ENCODE peak calls at places on chromosomes 2 and 18, in six cellular contexts. One of them, this sample, is unnamed.

GRCh38 chr2:163554864-163555263 is 180.9 kb downstream of the FIGN start:
- DNase-seq in AG09309: no peak
- DNase-seq in Peyer's patch: no peak
- DNase-seq in PC-9: no peak
- DNase-seq in body of pancreas: no peak
- DNase-seq in A549: no peak
- DNase-seq in this sample: peak

GRCh38 chr2:26922638-26923466 is 47.6 kb upstream of the MAPRE3 start:
- DNase-seq in PC-9: peak
- DNase-seq in Peyer's patch: no peak
- DNase-seq in body of pancreas: peak
- DNase-seq in AG09309: no peak
- DNase-seq in A549: peak
- DNase-seq in this sample: peak

GRCh38 chr2:58042486-58042970 is 4.1 kb upstream of the VRK2 start:
- DNase-seq in PC-9: peak
- DNase-seq in AG09309: peak
- DNase-seq in body of pancreas: no peak
- DNase-seq in A549: peak
- DNase-seq in Peyer's patch: no peak
- DNase-seq in this sample: peak

GRCh38 chr2:71299507-71299906 is 32.1 kb upstream of the ZNF638 start:
- DNase-seq in PC-9: no peak
- DNase-seq in AG09309: no peak
- DNase-seq in body of pancreas: peak
- DNase-seq in Peyer's patch: no peak
- DNase-seq in A549: peak
- DNase-seq in this sample: peak

GRCh38 chr2:123670286-123670685 is 354.8 kb upstream of the CNTNAP5 start:
- DNase-seq in body of pancreas: no peak
- DNase-seq in AG09309: no peak
- DNase-seq in A549: no peak
- DNase-seq in PC-9: no peak
- DNase-seq in Peyer's patch: no peak
- DNase-seq in this sample: no peak

GRCh38 chr18:62717059-62717849 is 1.9 kb downstream of the PHLPP1 start:
- DNase-seq in A549: peak
- DNase-seq in body of pancreas: peak
- DNase-seq in AG09309: peak
- DNase-seq in PC-9: peak
- DNase-seq in Peyer's patch: no peak
- DNase-seq in this sample: peak

GRCh38 chr2:157866202-157866601 is 9.9 kb downstream of the ACVR1 start:
- DNase-seq in PC-9: no peak
- DNase-seq in A549: no peak
- DNase-seq in AG09309: no peak
- DNase-seq in body of pancreas: no peak
- DNase-seq in Peyer's patch: no peak
- DNase-seq in this sample: peak

GRCh38 chr2:85823951-85824350 is 64.8 kb downstream of the ST3GAL5 start:
- DNase-seq in AG09309: no peak
- DNase-seq in Peyer's patch: no peak
- DNase-seq in PC-9: no peak
- DNase-seq in A549: no peak
- DNase-seq in body of pancreas: no peak
- DNase-seq in this sample: no peak

GRCh38 chr18:57404345-57404744 is 30.8 kb upstream of the ONECUT2 start:
- DNase-seq in PC-9: no peak
- DNase-seq in Peyer's patch: no peak
- DNase-seq in AG09309: no peak
- DNase-seq in A549: no peak
- DNase-seq in body of pancreas: no peak
- DNase-seq in this sample: no peak

GRCh38 chr2:121096611-121097010 is 188.4 kb downstream of the TFCP2L1 start:
- DNase-seq in body of pancreas: no peak
- DNase-seq in AG09309: no peak
- DNase-seq in A549: no peak
- DNase-seq in Peyer's patch: no peak
- DNase-seq in PC-9: no peak
- DNase-seq in this sample: no peak

GRCh38 chr2:159012142-159012541 is 43.7 kb downstream of the TANC1 start:
- DNase-seq in PC-9: no peak
- DNase-seq in body of pancreas: no peak
- DNase-seq in Peyer's patch: no peak
- DNase-seq in A549: no peak
- DNase-seq in AG09309: no peak
- DNase-seq in this sample: no peak

GRCh38 chr2:128347701-128348504 is 29.2 kb upstream of the HS6ST1 start:
- DNase-seq in body of pancreas: peak
- DNase-seq in A549: no peak
- DNase-seq in PC-9: peak
- DNase-seq in Peyer's patch: no peak
- DNase-seq in AG09309: peak
- DNase-seq in this sample: peak

GRCh38 chr2:105915005-105915558 is 170.4 kb downstream of the NCK2 start:
- DNase-seq in Peyer's patch: no peak
- DNase-seq in body of pancreas: no peak
- DNase-seq in A549: no peak
- DNase-seq in AG09309: no peak
- DNase-seq in PC-9: no peak
- DNase-seq in this sample: no peak

GRCh38 chr2:181077128-181077709 is 96.8 kb downstream of the UBE2E3 start:
- DNase-seq in A549: peak
- DNase-seq in PC-9: no peak
- DNase-seq in body of pancreas: no peak
- DNase-seq in AG09309: peak
- DNase-seq in Peyer's patch: no peak
- DNase-seq in this sample: peak

GRCh38 chr2:24304621-24305020 is 55.7 kb downstream of the ITSN2 start:
- DNase-seq in body of pancreas: no peak
- DNase-seq in Peyer's patch: no peak
- DNase-seq in PC-9: no peak
- DNase-seq in A549: no peak
- DNase-seq in AG09309: no peak
- DNase-seq in this sample: peak

GRCh38 chr2:210203162-210203561 is 22.1 kb downstream of the ACADL start:
- DNase-seq in A549: no peak
- DNase-seq in Peyer's patch: no peak
- DNase-seq in AG09309: no peak
- DNase-seq in PC-9: no peak
- DNase-seq in body of pancreas: no peak
- DNase-seq in this sample: no peak

GRCh38 chr2:210198326-210198725 is 26.9 kb downstream of the ACADL start:
- DNase-seq in PC-9: no peak
- DNase-seq in A549: no peak
- DNase-seq in AG09309: no peak
- DNase-seq in Peyer's patch: no peak
- DNase-seq in body of pancreas: no peak
- DNase-seq in this sample: peak

GRCh38 chr2:210199854-210200253 is 25.4 kb downstream of the ACADL start:
- DNase-seq in AG09309: no peak
- DNase-seq in A549: no peak
- DNase-seq in Peyer's patch: no peak
- DNase-seq in body of pancreas: no peak
- DNase-seq in PC-9: no peak
- DNase-seq in this sample: no peak

GRCh38 chr2:210195066-210195852 is 24.1 kb upstream of the KANSL1L start:
- DNase-seq in Peyer's patch: no peak
- DNase-seq in A549: peak
- DNase-seq in PC-9: no peak
- DNase-seq in AG09309: peak
- DNase-seq in body of pancreas: peak
- DNase-seq in this sample: peak

DNA sequence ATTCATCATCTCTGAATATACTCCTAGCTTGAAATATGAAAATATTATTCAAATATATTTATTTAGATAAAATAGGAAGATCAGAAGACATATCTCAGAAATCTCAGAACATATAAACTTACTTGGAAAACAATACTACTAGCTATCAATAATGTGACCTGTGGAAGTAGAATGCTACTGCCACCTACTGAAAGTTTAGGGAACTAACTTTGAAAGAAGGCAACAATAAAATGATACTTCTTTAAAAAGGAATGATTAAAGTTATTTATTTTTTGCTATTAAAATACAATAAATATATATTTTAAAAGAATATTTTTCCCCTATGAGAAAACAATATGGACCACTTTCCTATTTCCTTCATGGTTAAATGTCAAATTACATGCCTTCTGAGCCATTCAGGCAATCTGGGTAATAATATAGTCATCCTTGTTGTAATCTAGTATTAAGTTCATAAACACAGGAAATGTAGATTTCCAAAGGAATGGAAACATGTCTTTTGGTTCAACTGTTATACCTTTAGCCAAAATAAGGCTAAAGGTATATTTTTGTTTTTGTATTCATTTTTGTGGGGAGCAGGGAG is 26.0 kb downstream of the ACADL start:
- DNase-seq in AG09309: no peak
- DNase-seq in PC-9: no peak
- DNase-seq in body of pancreas: no peak
- DNase-seq in Peyer's patch: no peak
- DNase-seq in A549: peak
- DNase-seq in this sample: peak
- TF ChIP-seq CTCF in AG09309: peak
- TF ChIP-seq CTCF in PC-9: peak
- TF ChIP-seq CTCF in body of pancreas: peak
- TF ChIP-seq CTCF in Peyer's patch: peak
- TF ChIP-seq CTCF in A549: peak
- TF ChIP-seq CTCF in this sample: peak

DNA sequence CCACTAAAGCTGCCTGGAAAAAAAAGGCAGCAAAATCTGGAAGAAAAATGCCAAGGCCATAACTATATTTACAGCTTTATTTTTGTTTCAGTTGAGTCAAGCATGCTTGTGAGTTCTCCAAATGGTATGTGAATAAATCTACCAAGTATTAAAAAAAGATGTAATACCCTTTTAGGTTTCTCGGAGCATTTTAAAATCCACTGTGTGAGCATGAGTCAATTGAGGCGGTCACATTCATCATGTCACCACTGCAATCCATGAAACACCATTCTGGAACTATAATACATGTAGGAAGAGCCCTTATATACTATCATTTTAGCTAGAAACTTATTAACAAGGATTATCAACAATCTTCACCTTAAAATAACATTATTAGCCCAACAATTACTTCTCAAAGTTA is 24.1 kb upstream of the C2orf42 start:
- DNase-seq in AG09309: peak
- DNase-seq in body of pancreas: no peak
- DNase-seq in Peyer's patch: no peak
- DNase-seq in PC-9: no peak
- DNase-seq in A549: no peak
- DNase-seq in this sample: peak
- H3K4me3 ChIP-seq in AG09309: no peak
- H3K4me3 ChIP-seq in body of pancreas: no peak
- H3K4me3 ChIP-seq in Peyer's patch: no peak
- H3K4me3 ChIP-seq in PC-9: no peak
- H3K4me3 ChIP-seq in A549: no peak
- H3K4me3 ChIP-seq in this sample: no peak

GRCh38 chr2:6214471-6214870 is 522.3 kb downstream of the SOX11 start:
- DNase-seq in AG09309: no peak
- DNase-seq in body of pancreas: no peak
- DNase-seq in PC-9: no peak
- DNase-seq in A549: peak
- DNase-seq in Peyer's patch: no peak
- DNase-seq in this sample: no peak
- TF ChIP-seq CTCF in AG09309: no peak
- TF ChIP-seq CTCF in body of pancreas: no peak
- TF ChIP-seq CTCF in PC-9: no peak
- TF ChIP-seq CTCF in A549: no peak
- TF ChIP-seq CTCF in Peyer's patch: no peak
- TF ChIP-seq CTCF in this sample: no peak

GRCh38 chr2:66604911-66605310 is 170.0 kb downstream of the MEIS1 start:
- DNase-seq in body of pancreas: no peak
- DNase-seq in PC-9: no peak
- DNase-seq in A549: no peak
- DNase-seq in AG09309: no peak
- DNase-seq in Peyer's patch: no peak
- DNase-seq in this sample: no peak

GRCh38 chr2:66602341-66602740 is 167.4 kb downstream of the MEIS1 start:
- DNase-seq in AG09309: peak
- DNase-seq in A549: no peak
- DNase-seq in Peyer's patch: no peak
- DNase-seq in PC-9: no peak
- DNase-seq in body of pancreas: no peak
- DNase-seq in this sample: no peak

GRCh38 chr2:66607152-66607551 is 172.2 kb downstream of the MEIS1 start:
- DNase-seq in A549: no peak
- DNase-seq in Peyer's patch: no peak
- DNase-seq in body of pancreas: no peak
- DNase-seq in AG09309: no peak
- DNase-seq in PC-9: no peak
- DNase-seq in this sample: no peak

GRCh38 chr2:66596229-66596628 is 161.3 kb downstream of the MEIS1 start:
- DNase-seq in PC-9: no peak
- DNase-seq in A549: no peak
- DNase-seq in body of pancreas: no peak
- DNase-seq in Peyer's patch: no peak
- DNase-seq in AG09309: no peak
- DNase-seq in this sample: peak

DNA sequence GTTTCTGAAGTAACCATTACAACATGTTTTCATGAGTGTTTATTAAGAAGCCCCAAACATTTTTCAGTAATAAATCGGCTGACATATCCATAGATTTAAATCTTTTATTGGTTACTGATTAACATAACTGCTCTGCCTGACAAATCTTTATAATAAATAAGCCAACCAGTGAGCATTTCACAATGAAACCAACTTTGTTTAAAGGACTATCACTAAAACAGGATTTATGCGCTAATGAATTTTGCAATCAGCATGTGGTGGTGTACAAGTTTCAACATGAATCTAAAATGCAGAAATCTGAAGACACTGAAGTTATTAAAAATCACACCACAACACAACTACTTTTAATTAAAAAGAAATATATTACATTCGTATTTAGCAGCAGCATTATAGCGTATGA is 166.7 kb downstream of the MEIS1 start:
- DNase-seq in body of pancreas: no peak
- DNase-seq in A549: no peak
- DNase-seq in AG09309: no peak
- DNase-seq in Peyer's patch: no peak
- DNase-seq in PC-9: no peak
- DNase-seq in this sample: peak
- H3K4me3 ChIP-seq in body of pancreas: no peak
- H3K4me3 ChIP-seq in A549: no peak
- H3K4me3 ChIP-seq in AG09309: no peak
- H3K4me3 ChIP-seq in Peyer's patch: no peak
- H3K4me3 ChIP-seq in PC-9: no peak
- H3K4me3 ChIP-seq in this sample: no peak

GRCh38 chr2:64750001-64750816 is 96.5 kb upstream of the SERTAD2 start:
- DNase-seq in PC-9: peak
- DNase-seq in A549: peak
- DNase-seq in body of pancreas: peak
- DNase-seq in Peyer's patch: peak
- DNase-seq in AG09309: no peak
- DNase-seq in this sample: peak
- TF ChIP-seq CTCF in PC-9: no peak
- TF ChIP-seq CTCF in A549: peak
- TF ChIP-seq CTCF in body of pancreas: no peak
- TF ChIP-seq CTCF in Peyer's patch: no peak
- TF ChIP-seq CTCF in AG09309: peak
- TF ChIP-seq CTCF in this sample: no peak